ENCODE peak calls at places on chromosomes 13 and 19, in five cellular contexts. R, V, X, C and B are unnamed samples.

GRCh38 chr19:45484273-45484945 is 12.4 kb downstream of the RTN2 start:
- DNase-seq in C (no peak), R (no peak), V (no peak), X (no peak), B (no peak)

GRCh38 chr19:23314505-23315241 is 64.5 kb upstream of the ZNF724 start:
- DNase-seq in C (no peak), X (no peak), V (peak), R (no peak), B (no peak)

GRCh38 chr19:43465468-43466120 is at the start of gene LYPD3:
- DNase-seq in V (peak), R (no peak), C (peak), X (peak), B (no peak)

GRCh38 chr13:113122571-113123225 is at the start of gene F10:
- DNase-seq in C (peak), R (no peak), V (peak), X (peak), B (no peak)

GRCh38 chr13:88617176-88617575 is 946.0 kb downstream of the SLITRK5 start:
- DNase-seq in R (no peak), V (no peak), C (no peak), X (peak), B (no peak)

GRCh38 chr13:77338961-77339401 is 12.1 kb upstream of the MYCBP2 start:
- DNase-seq in V (no peak), R (peak), X (no peak), C (no peak), B (no peak)

GRCh38 chr13:52851153-52851962 is 2.9 kb upstream of the PCDH8 start:
- DNase-seq in V (peak), X (peak), C (no peak), R (no peak), B (no peak)

GRCh38 chr19:4414144-4414799 is 11.8 kb downstream of the CHAF1A start:
- DNase-seq in R (no peak), V (no peak), X (no peak), C (no peak), B (no peak)

GRCh38 chr13:98977568-98978270 is at the start of gene DOCK9:
- DNase-seq in R (no peak), C (peak), V (peak), X (peak), B (no peak)

GRCh38 chr19:33035461-33035860 is 29.2 kb downstream of the RHPN2 start:
- DNase-seq in C (no peak), R (no peak), X (no peak), V (no peak), B (no peak)

GRCh38 chr13:80048802-80049201 is 292.1 kb downstream of the SPRY2 start:
- DNase-seq in C (peak), V (peak), X (peak), R (peak), B (no peak)

GRCh38 chr13:79423801-79424642 is 18.0 kb upstream of the RBM26 start:
- DNase-seq in C (peak), X (peak), V (peak), R (peak), B (no peak)

GRCh38 chr13:20696073-20696472 is 7.4 kb upstream of the IL17D start:
- DNase-seq in C (no peak), R (no peak), V (no peak), X (no peak), B (no peak)

GRCh38 chr19:46984077-46985010 is 35.3 kb upstream of the NPAS1 start:
- DNase-seq in V (peak), R (no peak), X (no peak), C (peak), B (no peak)

GRCh38 chr13:48304132-48304876 is 753 bp downstream of the RB1 start:
- DNase-seq in C (peak), X (no peak), V (peak), R (peak), B (no peak)

GRCh38 chr13:83125791-83126190 is 756.5 kb downstream of the SLITRK1 start:
- DNase-seq in R (no peak), C (no peak), X (no peak), V (no peak), B (no peak)

GRCh38 chr13:55106509-55106908 is 2034.2 kb upstream of the PRR20A start:
- DNase-seq in C (no peak), X (no peak), V (no peak), R (no peak), B (no peak)

GRCh38 chr19:10568444-10568825 is 344 bp downstream of the CDKN2D start:
- DNase-seq in R (peak), C (no peak), X (peak), V (peak), B (no peak)

GRCh38 chr13:88345171-88345847 is 674.1 kb downstream of the SLITRK5 start:
- DNase-seq in R (no peak), X (no peak), C (no peak), V (no peak), B (no peak)

GRCh38 chr13:24228852-24229458 is 68.4 kb downstream of the SPATA13 start:
- DNase-seq in R (peak), V (peak), X (peak), C (peak), B (no peak)

GRCh38 chr19:36918090-36918489 is 2.0 kb downstream of the ZNF568 start:
- DNase-seq in V (no peak), R (no peak), C (no peak), X (no peak), B (no peak)

GRCh38 chr19:54554006-54554405 is 19.6 kb upstream of the LILRA2 start:
- DNase-seq in R (no peak), X (no peak), V (no peak), C (no peak), B (no peak)

GRCh38 chr13:113747291-113747833 is 11.7 kb upstream of the TMEM255B start:
- DNase-seq in V (no peak), R (no peak), X (no peak), C (no peak), B (no peak)

GRCh38 chr13:28494861-28495585 is at the start of gene FLT1:
- DNase-seq in X (peak), C (peak), V (peak), R (peak), B (no peak)

GRCh38 chr13:104577029-104577820 is 1511.0 kb upstream of the SLC10A2 start:
- DNase-seq in R (no peak), C (no peak), X (no peak), V (no peak), B (no peak)

GRCh38 chr13:42039457-42039945 is 8.9 kb upstream of the DGKH start:
- DNase-seq in R (peak), X (no peak), C (no peak), V (no peak), B (no peak)

GRCh38 chr13:42040730-42041016 is 7.8 kb upstream of the DGKH start:
- DNase-seq in V (no peak), C (no peak), X (no peak), R (no peak), B (no peak)

GRCh38 chr13:42041017-42041683 is 7.3 kb upstream of the DGKH start:
- DNase-seq in R (peak), C (peak), V (peak), X (peak), B (no peak)

GRCh38 chr13:42038661-42039456 is 9.6 kb upstream of the DGKH start:
- DNase-seq in X (no peak), R (no peak), C (peak), V (no peak), B (no peak)

DNA sequence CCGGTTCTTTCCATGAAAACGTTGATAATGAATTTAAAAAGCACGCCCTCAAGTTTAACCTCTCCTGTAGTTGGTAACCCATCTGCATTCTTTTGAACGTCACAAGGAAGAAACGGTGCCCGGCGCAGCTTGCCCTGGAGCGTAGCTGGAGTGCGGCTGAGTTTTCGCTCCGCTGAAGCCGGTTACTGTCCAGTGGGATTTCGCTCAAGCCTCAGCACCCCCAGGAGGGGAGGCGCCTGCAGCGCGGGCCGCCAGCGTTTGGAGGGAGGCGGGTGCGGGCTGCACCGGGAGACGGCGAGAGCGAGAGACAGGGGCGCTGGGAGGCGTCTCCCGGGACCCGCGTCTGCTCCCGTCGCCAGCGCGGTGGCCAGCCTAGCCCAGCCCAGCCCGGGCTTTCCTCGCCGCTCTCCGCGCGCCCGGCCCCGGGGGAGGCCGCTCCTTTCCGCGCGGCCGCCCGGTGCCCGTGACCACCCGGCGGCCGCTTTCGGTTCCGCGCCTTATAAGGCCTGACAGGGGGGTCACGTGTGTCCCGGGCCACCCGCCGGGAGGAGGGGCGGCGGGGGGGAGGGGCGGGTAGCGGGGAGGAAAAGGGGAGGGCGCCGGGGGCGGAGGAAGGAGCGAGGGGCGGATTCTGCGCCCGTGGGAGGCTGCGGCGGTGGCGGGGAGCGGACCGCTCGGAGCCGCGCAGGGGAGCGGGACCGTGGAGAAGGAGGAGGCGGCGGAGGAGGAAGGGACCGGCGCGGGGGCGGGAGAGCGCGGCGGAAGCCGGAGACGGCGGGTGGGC is 8.3 kb upstream of the DGKH start:
- DNase-seq in X (peak), C (peak), R (peak), V (peak), B (peak)
- TF ChIP-seq CTCF in X (no peak), C (no peak), R (no peak), V (no peak), B (no peak)

GRCh38 chr19:42426643-42427042 is 545 bp downstream of the LIPE start:
- DNase-seq in X (no peak), V (no peak), R (no peak), C (no peak), B (no peak)

GRCh38 chr19:42424345-42424707 is 2.9 kb downstream of the LIPE start:
- DNase-seq in X (no peak), R (no peak), C (no peak), V (no peak), B (no peak)

GRCh38 chr19:42422576-42423461 is 4.4 kb downstream of the LIPE start:
- DNase-seq in X (peak), R (peak), V (peak), C (no peak), B (no peak)

GRCh38 chr19:42423462-42424344 is 3.5 kb downstream of the LIPE start:
- DNase-seq in C (peak), R (peak), X (peak), V (peak), B (peak)

GRCh38 chr19:42424712-42425131 is 2.5 kb downstream of the LIPE start:
- DNase-seq in X (peak), V (no peak), C (no peak), R (no peak), B (no peak)
- TF ChIP-seq CTCF in X (peak), V (peak), C (peak), R (no peak), B (peak)

GRCh38 chr19:29476528-29476927 is 49.3 kb upstream of the VSTM2B start:
- DNase-seq in X (no peak), R (no peak), V (no peak), C (no peak), B (no peak)

GRCh38 chr19:29479941-29480340 is 45.9 kb upstream of the VSTM2B start:
- DNase-seq in R (no peak), C (no peak), X (no peak), V (no peak), B (no peak)

GRCh38 chr19:29480507-29480906 is 45.3 kb upstream of the VSTM2B start:
- DNase-seq in C (no peak), X (no peak), V (no peak), R (no peak), B (no peak)

GRCh38 chr19:29477831-29478577 is 47.8 kb upstream of the VSTM2B start:
- DNase-seq in C (no peak), V (no peak), R (no peak), X (no peak), B (no peak)

GRCh38 chr19:29478578-29479565 is 46.9 kb upstream of the VSTM2B start:
- DNase-seq in V (peak), X (peak), R (no peak), C (no peak), B (no peak)
- TF ChIP-seq CTCF in V (peak), X (peak), R (no peak), C (peak), B (peak)

GRCh38 chr19:1626417-1627010 is 21.3 kb upstream of the UQCR11 start:
- DNase-seq in X (no peak), R (no peak), V (no peak), C (no peak), B (no peak)

GRCh38 chr19:1622541-1622940 is 17.3 kb upstream of the UQCR11 start:
- DNase-seq in X (no peak), R (no peak), V (no peak), C (no peak), B (no peak)

GRCh38 chr19:1627194-1627593 is 21.9 kb upstream of the UQCR11 start:
- DNase-seq in V (no peak), C (no peak), X (no peak), R (no peak), B (no peak)

GRCh38 chr19:1622007-1622406 is 16.7 kb upstream of the UQCR11 start:
- DNase-seq in X (no peak), C (no peak), R (no peak), V (no peak), B (no peak)

DNA sequence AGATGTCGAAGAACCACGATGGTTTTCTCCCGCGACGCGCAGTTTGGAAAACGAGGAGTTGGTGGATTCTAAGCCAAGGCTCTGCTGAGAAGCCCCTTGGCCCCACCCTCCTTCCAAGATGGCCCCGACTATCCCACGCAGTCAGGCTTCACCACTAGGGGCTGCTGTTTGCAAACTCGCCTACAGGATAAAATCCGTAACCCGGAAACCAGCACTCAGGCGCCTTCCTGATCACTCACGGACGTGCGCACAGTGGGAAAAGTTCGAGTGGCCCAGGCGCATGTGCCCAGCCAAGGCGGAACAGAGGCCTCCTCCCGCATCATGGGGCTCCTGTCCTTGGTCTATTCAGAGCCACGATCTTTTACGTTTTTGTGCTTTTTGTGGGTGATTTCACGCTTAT is 19.2 kb upstream of the UQCR11 start:
- DNase-seq in C (no peak), R (peak), V (peak), X (peak), B (peak)
- TF ChIP-seq CTCF in C (peak), R (peak), V (peak), X (peak), B (peak)

GRCh38 chr19:49812997-49813861 is at the start of gene FUZ:
- DNase-seq in R (peak), C (peak), V (peak), X (peak), B (peak)
- TF ChIP-seq CTCF in R (peak), C (peak), V (peak), X (peak), B (peak)

DNA sequence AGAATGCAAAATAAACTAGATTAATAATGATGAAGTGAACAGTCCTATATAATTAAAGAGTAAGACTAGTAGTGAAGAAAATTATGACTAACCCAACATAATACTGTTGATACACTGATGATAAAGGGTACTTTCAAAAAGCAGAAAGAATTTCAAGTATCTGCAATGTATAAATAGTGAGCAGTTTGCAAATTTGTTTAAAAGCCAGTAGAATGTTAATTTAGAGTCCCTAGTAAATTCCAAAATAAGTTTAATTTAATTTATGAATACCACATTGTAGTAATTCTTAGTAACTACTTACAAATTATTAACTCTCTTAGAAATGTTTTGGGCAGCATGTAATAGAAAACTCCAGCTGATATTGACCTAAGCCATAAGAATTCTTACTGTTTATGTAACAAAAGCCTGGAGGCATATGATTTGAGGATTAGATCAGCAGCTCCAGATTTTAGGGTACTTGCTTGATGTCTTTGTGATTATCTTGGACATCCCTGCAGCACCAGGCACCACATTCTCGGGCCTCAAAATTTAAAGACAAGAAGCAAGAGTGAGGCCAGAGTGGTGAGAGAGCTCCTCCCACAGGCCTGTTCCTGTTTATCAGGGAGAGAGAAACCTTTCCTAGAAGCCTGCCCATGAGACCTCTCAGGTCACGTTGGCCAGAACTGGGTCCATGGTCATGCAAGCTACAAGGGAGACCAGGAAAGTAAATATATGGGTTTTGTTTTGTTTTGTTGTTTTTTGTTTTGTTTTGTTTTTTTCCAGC is 67.6 kb upstream of the TDRD3 start:
- DNase-seq in V (peak), C (peak), R (no peak), X (peak), B (no peak)
- TF ChIP-seq CTCF in V (peak), C (peak), R (no peak), X (peak), B (peak)